ENCODE peak calls at places on chromosomes 12 and 14, in four cellular contexts. S, F, T and I are unnamed samples.

GRCh38 chr12:102862486-102862885 is 54.6 kb downstream of the PAH start:
- DNase-seq in S (no peak), F (no peak), T (no peak), I (no peak)

GRCh38 chr12:86193931-86194330 is 62.3 kb downstream of the MGAT4C start:
- DNase-seq in S (no peak), F (no peak), T (peak; percentile 66), I (no peak)

GRCh38 chr12:13101854-13102375 is 1.6 kb downstream of the GSG1 start:
- DNase-seq in S (no peak), F (no peak), T (peak; percentile 46), I (no peak)

GRCh38 chr12:106248177-106248848 is 493 bp upstream of the CKAP4 start:
- DNase-seq in S (peak; percentile 61), F (peak; percentile 78), T (peak; percentile 81), I (peak; percentile 64)

GRCh38 chr12:51908876-51909592 is 1.7 kb downstream of the ACVRL1 start:
- DNase-seq in S (no peak), F (no peak), T (no peak), I (no peak)

GRCh38 chr12:7748774-7749296 is 1.7 kb upstream of the CLEC4C start:
- DNase-seq in S (no peak), F (no peak), T (no peak), I (no peak)

GRCh38 chr12:80241576-80242273 is 142.4 kb downstream of the OTOGL start:
- DNase-seq in S (no peak), F (no peak), T (peak; percentile 43), I (no peak)

GRCh38 chr14:79910086-79910485 is 301.2 kb downstream of the DIO2 start:
- DNase-seq in S (no peak), F (no peak), T (no peak), I (no peak)

GRCh38 chr14:68268197-68268596 is 448.6 kb downstream of the RAD51B start:
- DNase-seq in S (no peak), F (no peak), T (no peak), I (no peak)

GRCh38 chr14:103519043-103519836 is 3.4 kb downstream of the CKB start:
- DNase-seq in S (no peak), F (no peak), T (no peak), I (peak; percentile 50)

GRCh38 chr12:15435597-15435996 is 113.3 kb downstream of the PTPRO start:
- DNase-seq in S (no peak), F (no peak), T (peak; percentile 9), I (peak; percentile 11)

GRCh38 chr14:32677381-32677780 is 261.3 kb upstream of the NPAS3 start:
- DNase-seq in S (no peak), F (no peak), T (no peak), I (no peak)

GRCh38 chr12:31004666-31005065 is 69.0 kb upstream of the DDX11 start:
- DNase-seq in S (no peak), F (no peak), T (no peak), I (no peak)

GRCh38 chr12:76303365-76303764 is 44.9 kb downstream of the BBS10 start:
- DNase-seq in S (no peak), F (no peak), T (peak; percentile 46), I (no peak)

GRCh38 chr12:15931590-15932053 is 20.5 kb downstream of the DERA start:
- DNase-seq in S (no peak), F (no peak), T (no peak), I (peak; percentile 68)

GRCh38 chr12:123882306-123882705 is 90.3 kb downstream of the CCDC92 start:
- DNase-seq in S (no peak), F (no peak), T (no peak), I (no peak)

GRCh38 chr14:24289649-24290283 is 9.8 kb downstream of the DHRS1 start:
- DNase-seq in S (no peak), F (no peak), T (no peak), I (no peak)

GRCh38 chr12:114666746-114667668 is 17.0 kb downstream of the TBX3 start:
- DNase-seq in S (peak; percentile 63), F (peak; percentile 72), T (no peak), I (no peak)

GRCh38 chr12:130838284-130838950 is 633 bp downstream of the STX2 start:
- DNase-seq in S (peak; percentile 66), F (peak; percentile 80), T (no peak), I (peak; percentile 42)

GRCh38 chr12:65389436-65389835 is 111.0 kb downstream of the MSRB3 start:
- DNase-seq in S (no peak), F (no peak), T (no peak), I (no peak)

GRCh38 chr12:52041695-52042123 is 9.5 kb upstream of the NR4A1 start:
- DNase-seq in S (peak; percentile 78), F (no peak), T (peak; percentile 44), I (peak; percentile 83)

GRCh38 chr14:94367896-94368590 is 20.4 kb downstream of the SERPINA1 start:
- DNase-seq in S (no peak), F (no peak), T (no peak), I (no peak)

GRCh38 chr12:58341791-58342190 is 400.4 kb downstream of the ATP23 start:
- DNase-seq in S (no peak), F (no peak), T (peak; percentile 93), I (no peak)

GRCh38 chr12:55610598-55610997 is 26.1 kb upstream of the OR10P1 start:
- DNase-seq in S (no peak), F (no peak), T (no peak), I (no peak)

GRCh38 chr12:55612646-55613045 is 24.0 kb upstream of the OR10P1 start:
- DNase-seq in S (no peak), F (no peak), T (no peak), I (no peak)

GRCh38 chr12:55607821-55608602 is 28.7 kb upstream of the OR10P1 start:
- DNase-seq in S (no peak), F (no peak), T (no peak), I (no peak)
- H3K56ac ChIP-seq in S (no peak overlapping the region), F (no peak overlapping the region), T (no peak overlapping the region), I (no peak overlapping the region)

GRCh38 chr14:72522847-72523246 is 371.1 kb downstream of the DPF3 start:
- DNase-seq in S (no peak), F (no peak), T (no peak), I (no peak)
- H3K56ac ChIP-seq in S (no peak overlapping the region), F (no peak overlapping the region), T (no peak overlapping the region), I (no peak overlapping the region)

GRCh38 chr12:48041591-48042423 is 37.5 kb upstream of the COL2A1 start:
- DNase-seq in S (no peak), F (no peak), T (no peak), I (no peak)

GRCh38 chr12:48039151-48039550 is 34.9 kb upstream of the COL2A1 start:
- DNase-seq in S (no peak), F (no peak), T (no peak), I (no peak)

GRCh38 chr12:48038085-48038484 is 33.8 kb upstream of the COL2A1 start:
- DNase-seq in S (no peak), F (no peak), T (no peak), I (no peak)

GRCh38 chr12:48037267-48037915 is 33.1 kb upstream of the COL2A1 start:
- DNase-seq in S (peak; percentile 97), F (peak; percentile 84), T (peak; percentile 39), I (peak; percentile 99)

GRCh38 chr12:48040294-48040820 is 36.1 kb upstream of the COL2A1 start:
- DNase-seq in S (no peak), F (no peak), T (no peak), I (no peak)
- H3K56ac ChIP-seq in S (no peak overlapping the region), F (no peak overlapping the region), T (no peak overlapping the region), I (no peak overlapping the region)

GRCh38 chr12:26452511-26452910 is 257.1 kb downstream of the SSPN start:
- DNase-seq in S (no peak), F (no peak), T (no peak), I (peak; percentile 17)

GRCh38 chr12:26445909-26446308 is 250.5 kb downstream of the SSPN start:
- DNase-seq in S (no peak), F (no peak), T (no peak), I (no peak)

GRCh38 chr12:26453246-26453645 is 257.9 kb downstream of the SSPN start:
- DNase-seq in S (no peak), F (no peak), T (no peak), I (no peak)

GRCh38 chr12:26451763-26452162 is 256.4 kb downstream of the SSPN start:
- DNase-seq in S (no peak), F (no peak), T (peak; percentile 36), I (no peak)
- H3K56ac ChIP-seq in S (no peak overlapping the region), F (no peak overlapping the region), T (no peak overlapping the region), I (no peak overlapping the region)

DNA sequence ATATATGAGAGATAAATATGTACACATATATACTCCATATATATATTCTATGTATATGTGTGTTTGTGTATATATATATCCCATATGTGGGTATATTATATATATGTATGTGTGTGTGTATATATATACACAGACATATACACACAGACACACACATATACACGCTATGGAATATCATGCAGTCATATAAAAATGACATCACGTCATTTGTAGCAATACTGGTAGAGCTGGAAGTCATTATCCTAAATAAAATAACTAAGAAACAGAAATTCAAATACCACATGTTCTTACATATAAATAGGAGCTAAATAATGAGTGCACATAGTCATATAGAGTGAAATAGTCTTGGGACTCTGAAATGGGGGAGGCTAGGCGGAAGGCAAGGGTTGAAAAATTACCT is 1000.2 kb downstream of the LRFN5 start:
- DNase-seq in S (no peak), F (no peak), T (no peak), I (no peak)
- H3K56ac ChIP-seq in S (no peak overlapping the region), F (no peak overlapping the region), T (no peak overlapping the region), I (no peak overlapping the region)

GRCh38 chr12:27934278-27934677 is 38.3 kb downstream of the PTHLH start:
- DNase-seq in S (no peak), F (no peak), T (peak; percentile 53), I (no peak)
- H3K56ac ChIP-seq in S (no peak overlapping the region), F (no peak overlapping the region), T (no peak overlapping the region), I (no peak overlapping the region)

GRCh38 chr14:99972748-99973466 is 92.3 kb upstream of the EVL start:
- DNase-seq in S (no peak), F (no peak), T (no peak), I (no peak)

GRCh38 chr14:99971929-99972747 is 93.1 kb upstream of the EVL start:
- DNase-seq in S (no peak), F (no peak), T (peak; percentile 21), I (no peak)

GRCh38 chr14:99975190-99975589 is 90.0 kb upstream of the EVL start:
- DNase-seq in S (no peak), F (no peak), T (no peak), I (no peak)

GRCh38 chr14:99976681-99977080 is 88.5 kb upstream of the EVL start:
- DNase-seq in S (no peak), F (no peak), T (no peak), I (no peak)

DNA sequence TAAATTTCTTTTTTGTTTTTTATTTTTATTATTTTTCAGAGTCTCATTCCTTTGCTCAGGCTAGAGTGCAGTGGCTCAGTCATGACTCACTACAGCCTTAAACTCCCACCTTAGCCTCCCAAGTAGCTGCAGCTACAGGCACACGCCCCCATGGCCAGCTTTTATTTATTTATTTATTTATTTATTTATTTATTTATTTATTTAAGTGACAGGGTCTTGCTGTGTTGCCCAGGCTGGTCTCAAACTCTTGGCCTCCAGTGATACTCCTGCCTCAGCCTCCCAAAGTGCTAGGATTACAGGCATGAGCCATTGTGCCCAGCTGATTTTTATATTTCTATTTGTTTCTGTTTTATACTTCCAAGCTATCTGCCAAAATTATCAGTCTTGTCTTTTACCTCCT is 89.2 kb upstream of the EVL start:
- DNase-seq in S (no peak), F (no peak), T (no peak), I (no peak)
- H3K56ac ChIP-seq in S (no peak overlapping the region), F (no peak overlapping the region), T (no peak overlapping the region), I (no peak overlapping the region)